ENCODE peak calls at places on chromosomes 4 and X, in nine cellular contexts. One of them, this sample, is unnamed. For H3K4me1, the result is how much of the 10 kb centered on the place peaks cover.

GRCh38 chrX:27336466-27337091 is 126.6 kb downstream of the PPP4R3C start:
- DNase-seq in OCI-LY7: peak
- DNase-seq in esophagus squamous epithelium: no peak
- DNase-seq in hepatocyte: peak
- DNase-seq in body of pancreas: peak
- DNase-seq in K562: peak
- DNase-seq in ovary: no peak
- DNase-seq in mucosa of descending colon: no peak
- DNase-seq in astrocyte: no peak
- DNase-seq in this sample: peak

GRCh38 chrX:639151-639550 is 8.6 kb downstream of the SHOX start:
- DNase-seq in OCI-LY7: no peak
- DNase-seq in esophagus squamous epithelium: no peak
- DNase-seq in hepatocyte: no peak
- DNase-seq in body of pancreas: no peak
- DNase-seq in K562: no peak
- DNase-seq in ovary: no peak
- DNase-seq in mucosa of descending colon: no peak
- DNase-seq in astrocyte: no peak
- DNase-seq in this sample: no peak

GRCh38 chr4:160038560-160038959 is 935.7 kb downstream of the RAPGEF2 start:
- DNase-seq in OCI-LY7: no peak
- DNase-seq in esophagus squamous epithelium: no peak
- DNase-seq in hepatocyte: peak
- DNase-seq in body of pancreas: no peak
- DNase-seq in K562: no peak
- DNase-seq in ovary: no peak
- DNase-seq in mucosa of descending colon: no peak
- DNase-seq in astrocyte: peak
- DNase-seq in this sample: no peak

GRCh38 chr4:101103381-101104142 is 243.8 kb downstream of the PPP3CA start:
- DNase-seq in OCI-LY7: peak
- DNase-seq in esophagus squamous epithelium: no peak
- DNase-seq in hepatocyte: no peak
- DNase-seq in body of pancreas: no peak
- DNase-seq in K562: no peak
- DNase-seq in ovary: no peak
- DNase-seq in mucosa of descending colon: no peak
- DNase-seq in astrocyte: no peak
- DNase-seq in this sample: peak

GRCh38 chrX:13081385-13082285 is 37.2 kb upstream of the FAM9C start:
- DNase-seq in OCI-LY7: peak
- DNase-seq in esophagus squamous epithelium: no peak
- DNase-seq in hepatocyte: no peak
- DNase-seq in body of pancreas: peak
- DNase-seq in K562: no peak
- DNase-seq in ovary: no peak
- DNase-seq in mucosa of descending colon: no peak
- DNase-seq in astrocyte: no peak
- DNase-seq in this sample: no peak

GRCh38 chr4:151313306-151314028 is 11.9 kb downstream of the SH3D19 start:
- DNase-seq in OCI-LY7: no peak
- DNase-seq in esophagus squamous epithelium: no peak
- DNase-seq in hepatocyte: no peak
- DNase-seq in body of pancreas: no peak
- DNase-seq in K562: no peak
- DNase-seq in ovary: no peak
- DNase-seq in mucosa of descending colon: no peak
- DNase-seq in astrocyte: no peak
- DNase-seq in this sample: no peak

GRCh38 chrX:56794831-56795230 is 65.8 kb downstream of the NBDY start:
- DNase-seq in OCI-LY7: no peak
- DNase-seq in esophagus squamous epithelium: no peak
- DNase-seq in hepatocyte: no peak
- DNase-seq in body of pancreas: no peak
- DNase-seq in K562: no peak
- DNase-seq in ovary: no peak
- DNase-seq in mucosa of descending colon: no peak
- DNase-seq in astrocyte: no peak
- DNase-seq in this sample: no peak

GRCh38 chr4:75058486-75058885 is 125.6 kb downstream of the PARM1 start:
- DNase-seq in OCI-LY7: no peak
- DNase-seq in esophagus squamous epithelium: no peak
- DNase-seq in hepatocyte: no peak
- DNase-seq in body of pancreas: no peak
- DNase-seq in K562: no peak
- DNase-seq in ovary: no peak
- DNase-seq in mucosa of descending colon: no peak
- DNase-seq in astrocyte: no peak
- DNase-seq in this sample: no peak

GRCh38 chrX:106894978-106895452 is 8.1 kb downstream of the RIPPLY1 start:
- DNase-seq in OCI-LY7: no peak
- DNase-seq in esophagus squamous epithelium: no peak
- DNase-seq in hepatocyte: peak
- DNase-seq in body of pancreas: no peak
- DNase-seq in K562: no peak
- DNase-seq in ovary: no peak
- DNase-seq in mucosa of descending colon: no peak
- DNase-seq in astrocyte: peak
- DNase-seq in this sample: no peak

GRCh38 chr4:122674371-122674770 is 53.5 kb upstream of the IL21 start:
- DNase-seq in OCI-LY7: no peak
- DNase-seq in esophagus squamous epithelium: no peak
- DNase-seq in hepatocyte: no peak
- DNase-seq in body of pancreas: no peak
- DNase-seq in K562: no peak
- DNase-seq in ovary: no peak
- DNase-seq in mucosa of descending colon: no peak
- DNase-seq in astrocyte: no peak
- DNase-seq in this sample: no peak

GRCh38 chr4:44326716-44327115 is 121.9 kb downstream of the KCTD8 start:
- DNase-seq in OCI-LY7: no peak
- DNase-seq in esophagus squamous epithelium: no peak
- DNase-seq in hepatocyte: no peak
- DNase-seq in body of pancreas: no peak
- DNase-seq in K562: no peak
- DNase-seq in ovary: no peak
- DNase-seq in mucosa of descending colon: no peak
- DNase-seq in astrocyte: peak
- DNase-seq in this sample: no peak

GRCh38 chr4:41539711-41540110 is 1.8 kb downstream of the LIMCH1 start:
- DNase-seq in OCI-LY7: no peak
- DNase-seq in esophagus squamous epithelium: no peak
- DNase-seq in hepatocyte: no peak
- DNase-seq in body of pancreas: no peak
- DNase-seq in K562: no peak
- DNase-seq in ovary: no peak
- DNase-seq in mucosa of descending colon: no peak
- DNase-seq in astrocyte: no peak
- DNase-seq in this sample: no peak

GRCh38 chr4:41538887-41539498 is 1.0 kb downstream of the LIMCH1 start:
- DNase-seq in OCI-LY7: no peak
- DNase-seq in esophagus squamous epithelium: no peak
- DNase-seq in hepatocyte: no peak
- DNase-seq in body of pancreas: no peak
- DNase-seq in K562: no peak
- DNase-seq in ovary: no peak
- DNase-seq in mucosa of descending colon: no peak
- DNase-seq in astrocyte: peak
- DNase-seq in this sample: no peak

GRCh38 chr4:41541697-41542096 is 3.7 kb downstream of the LIMCH1 start:
- DNase-seq in OCI-LY7: no peak
- DNase-seq in esophagus squamous epithelium: no peak
- DNase-seq in hepatocyte: peak
- DNase-seq in body of pancreas: peak
- DNase-seq in K562: no peak
- DNase-seq in ovary: no peak
- DNase-seq in mucosa of descending colon: no peak
- DNase-seq in astrocyte: peak
- DNase-seq in this sample: peak

GRCh38 chr4:41542526-41543270 is 4.7 kb downstream of the LIMCH1 start:
- DNase-seq in OCI-LY7: no peak
- DNase-seq in esophagus squamous epithelium: no peak
- DNase-seq in hepatocyte: no peak
- DNase-seq in body of pancreas: no peak
- DNase-seq in K562: no peak
- DNase-seq in ovary: no peak
- DNase-seq in mucosa of descending colon: no peak
- DNase-seq in astrocyte: peak
- DNase-seq in this sample: peak

DNA sequence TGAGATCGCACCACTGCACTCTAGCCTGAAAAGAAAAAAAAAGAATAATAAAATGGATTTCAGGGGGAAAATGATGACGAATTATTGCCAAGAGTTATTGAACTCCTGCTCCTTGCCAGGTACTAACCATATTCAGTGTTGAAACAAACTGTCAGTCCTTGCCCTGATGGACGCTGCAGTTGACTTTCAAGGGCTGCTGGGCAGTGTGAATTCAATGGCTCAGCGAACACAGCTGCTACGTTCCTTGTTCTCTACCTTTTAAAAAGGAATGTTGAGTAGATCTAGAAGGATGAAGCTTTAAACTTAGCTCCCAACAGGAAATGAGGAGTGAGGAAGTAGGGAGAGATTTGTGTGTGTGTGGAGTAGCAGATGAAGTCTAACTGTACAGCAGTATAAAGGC is 2.7 kb downstream of the LIMCH1 start:
- DNase-seq in OCI-LY7: no peak
- DNase-seq in esophagus squamous epithelium: no peak
- DNase-seq in hepatocyte: no peak
- DNase-seq in body of pancreas: no peak
- DNase-seq in K562: no peak
- DNase-seq in ovary: no peak
- DNase-seq in mucosa of descending colon: no peak
- DNase-seq in astrocyte: no peak
- DNase-seq in this sample: no peak
- H3K4me1 ChIP-seq in OCI-LY7: under half
- H3K4me1 ChIP-seq in esophagus squamous epithelium: half or more
- H3K4me1 ChIP-seq in hepatocyte: under half
- H3K4me1 ChIP-seq in body of pancreas: under half
- H3K4me1 ChIP-seq in K562: under half
- H3K4me1 ChIP-seq in ovary: under half
- H3K4me1 ChIP-seq in mucosa of descending colon: under half
- H3K4me1 ChIP-seq in astrocyte: under half
- H3K4me1 ChIP-seq in this sample: under half

DNA sequence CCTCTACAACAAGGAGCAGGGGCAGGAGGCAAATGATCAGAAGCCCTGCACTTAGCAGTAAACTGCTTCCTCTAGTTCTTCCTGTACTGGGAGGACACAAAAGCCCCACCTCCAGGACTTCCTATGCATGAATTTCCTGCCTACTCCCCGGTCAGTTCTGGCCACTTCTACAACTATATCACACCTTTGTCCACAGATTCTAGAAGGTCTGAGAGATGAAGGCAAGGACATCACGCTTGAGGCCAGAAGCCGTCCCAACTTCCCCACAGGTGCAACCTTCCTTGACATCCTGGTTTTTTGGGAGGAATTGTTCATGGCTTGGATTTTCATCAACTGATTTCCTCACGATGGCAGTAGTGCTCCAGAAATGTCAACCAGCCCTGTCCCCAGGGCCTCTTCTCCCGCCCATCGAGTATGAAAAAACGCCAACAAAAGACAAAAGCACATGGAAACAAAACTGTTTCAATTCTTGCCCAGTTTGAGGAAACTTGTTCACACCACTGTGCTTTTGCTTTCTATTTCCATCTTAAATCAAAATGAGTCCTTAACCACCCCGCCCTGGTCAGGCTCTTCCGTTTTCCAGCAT is 206.5 kb upstream of the STK26 start:
- DNase-seq in OCI-LY7: peak
- DNase-seq in esophagus squamous epithelium: peak
- DNase-seq in hepatocyte: no peak
- DNase-seq in body of pancreas: peak
- DNase-seq in K562: no peak
- DNase-seq in ovary: peak
- DNase-seq in mucosa of descending colon: no peak
- DNase-seq in astrocyte: peak
- DNase-seq in this sample: no peak
- TF ChIP-seq CTCF in OCI-LY7: no peak
- TF ChIP-seq CTCF in esophagus squamous epithelium: peak
- TF ChIP-seq CTCF in hepatocyte: no peak
- TF ChIP-seq CTCF in body of pancreas: peak
- TF ChIP-seq CTCF in K562: no peak
- TF ChIP-seq CTCF in ovary: peak
- TF ChIP-seq CTCF in mucosa of descending colon: no peak
- TF ChIP-seq CTCF in astrocyte: no peak
- TF ChIP-seq CTCF in this sample: no peak

GRCh38 chr4:186726440-186727148 is 2.9 kb upstream of the FAT1 start:
- DNase-seq in OCI-LY7: no peak
- DNase-seq in esophagus squamous epithelium: no peak
- DNase-seq in hepatocyte: peak
- DNase-seq in body of pancreas: peak
- DNase-seq in K562: peak
- DNase-seq in ovary: peak
- DNase-seq in mucosa of descending colon: peak
- DNase-seq in astrocyte: peak
- DNase-seq in this sample: peak
- H3K4me3 ChIP-seq in OCI-LY7: no peak
- H3K4me3 ChIP-seq in esophagus squamous epithelium: peak
- H3K4me3 ChIP-seq in hepatocyte: peak
- H3K4me3 ChIP-seq in body of pancreas: peak
- H3K4me3 ChIP-seq in K562: peak
- H3K4me3 ChIP-seq in ovary: peak
- H3K4me3 ChIP-seq in mucosa of descending colon: peak
- H3K4me3 ChIP-seq in astrocyte: peak
- H3K4me3 ChIP-seq in this sample: peak

DNA sequence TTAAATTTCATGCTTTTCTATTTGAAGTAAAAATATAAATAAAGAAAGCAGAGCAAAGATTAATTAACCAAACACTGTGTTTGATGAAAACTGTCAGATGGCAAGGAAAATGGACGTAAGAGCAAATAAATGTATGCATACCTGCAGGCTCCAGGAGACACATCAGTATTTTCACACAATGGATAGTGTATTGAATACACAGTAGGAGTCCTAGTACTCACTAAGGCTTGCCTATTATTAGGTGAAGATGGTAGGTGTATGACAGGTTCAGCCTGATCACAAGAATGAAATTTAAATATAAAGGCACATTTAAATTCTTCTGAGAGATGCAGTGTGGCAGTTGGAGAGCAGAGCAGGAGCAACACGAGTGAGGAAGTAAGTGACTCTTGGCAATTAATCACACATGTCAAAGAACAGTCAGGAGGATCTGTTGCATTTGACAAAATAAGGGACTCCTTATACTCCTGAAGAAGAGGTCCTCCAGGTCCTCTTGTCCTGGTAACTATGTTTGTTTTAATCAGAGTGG is 106.0 kb upstream of the NDST4 start:
- DNase-seq in OCI-LY7: no peak
- DNase-seq in esophagus squamous epithelium: no peak
- DNase-seq in hepatocyte: no peak
- DNase-seq in body of pancreas: no peak
- DNase-seq in K562: no peak
- DNase-seq in ovary: no peak
- DNase-seq in mucosa of descending colon: no peak
- DNase-seq in astrocyte: no peak
- DNase-seq in this sample: peak
- H3K4me1 ChIP-seq in OCI-LY7: under half
- H3K4me1 ChIP-seq in esophagus squamous epithelium: under half
- H3K4me1 ChIP-seq in hepatocyte: under half
- H3K4me1 ChIP-seq in body of pancreas: under half
- H3K4me1 ChIP-seq in K562: under half
- H3K4me1 ChIP-seq in ovary: under half
- H3K4me1 ChIP-seq in mucosa of descending colon: under half
- H3K4me1 ChIP-seq in astrocyte: under half
- H3K4me1 ChIP-seq in this sample: under half

GRCh38 chr4:81688085-81688484 is 216.4 kb upstream of the RASGEF1B start:
- DNase-seq in OCI-LY7: peak
- DNase-seq in esophagus squamous epithelium: no peak
- DNase-seq in hepatocyte: no peak
- DNase-seq in body of pancreas: no peak
- DNase-seq in K562: no peak
- DNase-seq in ovary: no peak
- DNase-seq in mucosa of descending colon: no peak
- DNase-seq in astrocyte: no peak
- DNase-seq in this sample: peak
- TF ChIP-seq CTCF in OCI-LY7: peak
- TF ChIP-seq CTCF in esophagus squamous epithelium: no peak
- TF ChIP-seq CTCF in hepatocyte: peak
- TF ChIP-seq CTCF in body of pancreas: no peak
- TF ChIP-seq CTCF in K562: peak
- TF ChIP-seq CTCF in ovary: no peak
- TF ChIP-seq CTCF in mucosa of descending colon: no peak
- TF ChIP-seq CTCF in astrocyte: no peak
- TF ChIP-seq CTCF in this sample: peak

This sample was measured in cardiac muscle cell.